ENCODE peak calls at places on chromosomes 13 and 19, in five cellular contexts. One of them, this sample, is unnamed.

GRCh38 chr19:681029-681626 is 4.9 kb downstream of the FSTL3 start:
- DNase-seq in ovary: peak; percentile 82
- DNase-seq in IMR-90: no peak
- DNase-seq in A549: no peak
- DNase-seq in fibroblast of the aortic adventitia: no peak
- DNase-seq in this sample: no peak

GRCh38 chr13:33496336-33496735 is 210.8 kb upstream of the STARD13 start:
- DNase-seq in ovary: no peak
- DNase-seq in IMR-90: no peak
- DNase-seq in A549: no peak
- DNase-seq in fibroblast of the aortic adventitia: no peak
- DNase-seq in this sample: no peak

GRCh38 chr13:23506821-23507210 is 63.4 kb upstream of the TNFRSF19 start:
- DNase-seq in ovary: no peak
- DNase-seq in IMR-90: peak; percentile 98
- DNase-seq in A549: no peak
- DNase-seq in fibroblast of the aortic adventitia: peak; percentile 83
- DNase-seq in this sample: peak; percentile 63

GRCh38 chr19:55176116-55176515 is 4.0 kb downstream of the SYT5 start:
- DNase-seq in ovary: no peak
- DNase-seq in IMR-90: no peak
- DNase-seq in A549: peak; percentile 53
- DNase-seq in fibroblast of the aortic adventitia: no peak
- DNase-seq in this sample: no peak

GRCh38 chr19:55602104-55603001 is 2.3 kb downstream of the ZNF524 start:
- DNase-seq in ovary: peak; percentile 59
- DNase-seq in IMR-90: no peak
- DNase-seq in A549: no peak
- DNase-seq in fibroblast of the aortic adventitia: no peak
- DNase-seq in this sample: no peak

GRCh38 chr19:3945838-3946237 is 13.0 kb downstream of the NMRK2 start:
- DNase-seq in ovary: no peak
- DNase-seq in IMR-90: peak; percentile 29
- DNase-seq in A549: no peak
- DNase-seq in fibroblast of the aortic adventitia: peak; percentile 35
- DNase-seq in this sample: peak; percentile 30

GRCh38 chr19:14674764-14675163 is at the start of gene ADGRE3:
- DNase-seq in ovary: no peak
- DNase-seq in IMR-90: no peak
- DNase-seq in A549: no peak
- DNase-seq in fibroblast of the aortic adventitia: peak; percentile 28
- DNase-seq in this sample: peak; percentile 46

GRCh38 chr19:27774337-27774736 is 1438.6 kb downstream of the UQCRFS1 start:
- DNase-seq in ovary: no peak
- DNase-seq in IMR-90: no peak
- DNase-seq in A549: peak; percentile 70
- DNase-seq in fibroblast of the aortic adventitia: no peak
- DNase-seq in this sample: no peak

GRCh38 chr13:113852536-113853517 is 11.0 kb downstream of the GAS6 start:
- DNase-seq in ovary: peak; percentile 27
- DNase-seq in IMR-90: no peak
- DNase-seq in A549: no peak
- DNase-seq in fibroblast of the aortic adventitia: no peak
- DNase-seq in this sample: no peak

DNA sequence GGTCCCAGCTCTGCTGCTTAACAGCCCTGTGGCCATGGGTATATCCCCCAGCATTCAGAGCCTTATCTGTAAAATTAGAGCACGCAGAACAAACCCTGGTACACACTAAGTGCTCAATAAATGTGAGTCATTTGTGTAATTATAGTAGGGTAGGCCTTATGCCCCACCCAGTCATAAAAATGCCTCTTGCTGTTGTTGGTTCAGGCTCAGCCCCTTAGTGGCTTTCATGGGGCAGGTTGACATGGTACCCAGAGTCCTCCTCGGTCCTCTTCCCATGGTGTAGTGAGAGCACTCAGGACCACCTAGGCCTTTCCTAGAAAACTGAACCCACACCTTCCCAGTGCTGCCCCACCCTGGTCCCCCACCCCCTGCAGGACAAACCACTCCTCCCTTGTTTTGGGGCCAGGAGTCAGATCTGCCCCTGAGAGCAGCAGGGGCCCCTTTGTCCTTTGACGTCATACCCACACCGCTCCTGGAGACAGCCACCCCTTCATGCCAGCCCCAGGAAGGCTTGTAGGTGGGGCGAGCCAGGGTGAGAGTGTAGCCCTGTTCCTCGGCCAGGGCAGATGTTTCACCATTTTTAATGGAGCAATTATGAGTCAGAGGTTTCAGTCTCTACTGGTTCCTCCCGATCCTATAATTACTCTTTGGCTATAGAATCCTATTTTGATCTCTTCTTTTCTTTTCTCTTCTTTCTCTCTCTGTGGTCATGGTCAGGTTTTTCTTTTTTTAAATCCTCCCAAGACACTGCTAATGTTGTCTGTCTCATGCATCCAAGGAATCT is 36.8 kb downstream of the ACTN4 start:
- DNase-seq in ovary: peak; percentile 55
- DNase-seq in IMR-90: peak; percentile 91
- DNase-seq in A549: peak; percentile 100
- DNase-seq in fibroblast of the aortic adventitia: peak; percentile 95
- DNase-seq in this sample: peak; percentile 96
- TF ChIP-seq CTCF in ovary: no peak
- TF ChIP-seq CTCF in IMR-90: no peak
- TF ChIP-seq CTCF in A549: no peak
- TF ChIP-seq CTCF in fibroblast of the aortic adventitia: no peak
- TF ChIP-seq CTCF in this sample: no peak

DNA sequence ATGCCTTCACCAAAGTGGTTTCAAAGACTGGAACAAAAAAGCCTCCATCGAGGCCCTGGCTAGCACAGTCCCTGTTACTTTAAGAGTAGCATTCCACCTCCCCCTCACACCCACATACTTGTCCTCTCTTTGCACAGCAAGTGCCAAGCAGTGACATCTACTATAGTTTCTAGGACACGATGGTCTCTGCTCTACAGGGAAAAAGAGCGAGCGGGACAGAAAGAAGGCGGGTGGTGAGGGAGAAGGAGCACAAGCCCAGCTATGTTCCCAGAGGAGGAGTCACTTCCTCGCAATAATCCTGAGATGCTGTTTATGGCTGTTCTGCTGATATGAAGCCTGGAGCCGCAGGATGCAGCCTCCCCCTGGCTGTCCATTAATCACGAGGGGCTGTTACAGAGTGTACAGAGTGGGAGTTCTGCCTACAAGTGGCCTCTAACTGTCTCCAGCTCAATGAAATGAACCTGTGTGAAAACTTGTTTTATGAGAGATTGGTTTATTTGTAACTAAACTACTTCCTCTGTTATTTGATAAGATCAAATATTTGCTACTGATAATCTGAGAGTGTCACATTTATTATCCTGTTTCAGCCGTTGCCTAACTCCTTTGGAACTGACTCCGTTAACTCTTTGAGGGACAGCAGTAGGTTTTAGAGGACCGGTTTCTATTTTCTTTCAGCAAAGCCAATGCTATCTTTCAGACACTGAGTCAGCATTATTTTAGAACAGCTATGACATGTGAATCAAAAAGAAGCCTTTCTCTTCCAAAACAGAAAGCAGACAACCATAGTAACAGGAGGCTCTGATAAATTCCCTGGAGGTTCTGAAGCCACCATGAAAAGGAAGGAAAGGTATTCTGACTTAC is 208.0 kb downstream of the SPRY2 start:
- DNase-seq in ovary: peak; percentile 35
- DNase-seq in IMR-90: peak; percentile 62
- DNase-seq in A549: peak; percentile 81
- DNase-seq in fibroblast of the aortic adventitia: peak; percentile 74
- DNase-seq in this sample: peak; percentile 59
- H3K4me3 ChIP-seq in ovary: no peak overlapping the region
- H3K4me3 ChIP-seq in IMR-90: peak overlapping the region; percentile 26
- H3K4me3 ChIP-seq in A549: peak overlapping the region; percentile 27
- H3K4me3 ChIP-seq in fibroblast of the aortic adventitia: peak overlapping the region; percentile 53
- H3K4me3 ChIP-seq in this sample: peak overlapping the region; percentile 14

GRCh38 chr13:40770934-40771618 is at the start of gene MRPS31:
- DNase-seq in ovary: peak; percentile 94
- DNase-seq in IMR-90: peak; percentile 91
- DNase-seq in A549: peak; percentile 93
- DNase-seq in fibroblast of the aortic adventitia: peak; percentile 94
- DNase-seq in this sample: peak; percentile 96
- TF ChIP-seq CTCF in ovary: no peak
- TF ChIP-seq CTCF in IMR-90: no peak
- TF ChIP-seq CTCF in A549: no peak
- TF ChIP-seq CTCF in fibroblast of the aortic adventitia: no peak
- TF ChIP-seq CTCF in this sample: no peak

DNA sequence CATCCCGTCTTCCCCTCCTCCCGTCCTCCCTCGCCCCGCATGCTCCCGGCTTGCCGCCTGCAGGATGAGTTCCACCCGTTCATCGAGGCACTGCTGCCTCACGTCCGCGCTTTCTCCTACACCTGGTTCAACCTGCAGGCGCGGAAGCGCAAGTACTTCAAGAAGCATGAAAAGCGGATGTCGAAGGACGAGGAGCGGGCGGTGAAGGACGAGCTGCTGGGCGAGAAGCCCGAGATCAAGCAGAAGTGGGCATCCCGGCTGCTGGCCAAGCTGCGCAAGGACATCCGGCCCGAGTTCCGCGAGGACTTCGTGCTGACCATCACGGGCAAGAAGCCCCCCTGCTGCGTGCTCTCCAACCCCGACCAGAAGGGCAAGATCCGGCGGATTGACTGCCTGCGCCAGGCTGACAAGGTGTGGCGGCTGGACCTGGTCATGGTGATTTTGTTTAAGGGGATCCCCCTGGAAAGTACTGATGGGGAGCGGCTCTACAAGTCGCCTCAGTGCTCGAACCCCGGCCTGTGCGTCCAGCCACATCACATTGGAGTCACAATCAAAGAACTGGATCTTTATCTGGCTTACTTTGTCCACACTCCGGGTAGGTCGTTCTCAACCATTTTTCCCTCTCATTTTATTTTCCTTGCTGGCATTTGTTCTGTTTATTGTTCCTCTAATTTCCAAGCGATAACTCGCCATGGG is 29.8 kb downstream of the NFIX start:
- DNase-seq in ovary: peak; percentile 59
- DNase-seq in IMR-90: no peak
- DNase-seq in A549: no peak
- DNase-seq in fibroblast of the aortic adventitia: no peak
- DNase-seq in this sample: no peak
- H3K4me3 ChIP-seq in ovary: peak overlapping the region; percentile 32
- H3K4me3 ChIP-seq in IMR-90: peak overlapping the region; percentile 55
- H3K4me3 ChIP-seq in A549: no peak overlapping the region
- H3K4me3 ChIP-seq in fibroblast of the aortic adventitia: peak overlapping the region; percentile 86
- H3K4me3 ChIP-seq in this sample: peak overlapping the region; percentile 59

GRCh38 chr19:34838753-34839431 is 65.9 kb upstream of the ZNF599 start:
- DNase-seq in ovary: no peak
- DNase-seq in IMR-90: no peak
- DNase-seq in A549: peak; percentile 32
- DNase-seq in fibroblast of the aortic adventitia: peak; percentile 1
- DNase-seq in this sample: peak; percentile 17
- TF ChIP-seq CTCF in ovary: no peak
- TF ChIP-seq CTCF in IMR-90: no peak
- TF ChIP-seq CTCF in A549: peak; percentile 22
- TF ChIP-seq CTCF in fibroblast of the aortic adventitia: peak; percentile 32
- TF ChIP-seq CTCF in this sample: peak; percentile 33

DNA sequence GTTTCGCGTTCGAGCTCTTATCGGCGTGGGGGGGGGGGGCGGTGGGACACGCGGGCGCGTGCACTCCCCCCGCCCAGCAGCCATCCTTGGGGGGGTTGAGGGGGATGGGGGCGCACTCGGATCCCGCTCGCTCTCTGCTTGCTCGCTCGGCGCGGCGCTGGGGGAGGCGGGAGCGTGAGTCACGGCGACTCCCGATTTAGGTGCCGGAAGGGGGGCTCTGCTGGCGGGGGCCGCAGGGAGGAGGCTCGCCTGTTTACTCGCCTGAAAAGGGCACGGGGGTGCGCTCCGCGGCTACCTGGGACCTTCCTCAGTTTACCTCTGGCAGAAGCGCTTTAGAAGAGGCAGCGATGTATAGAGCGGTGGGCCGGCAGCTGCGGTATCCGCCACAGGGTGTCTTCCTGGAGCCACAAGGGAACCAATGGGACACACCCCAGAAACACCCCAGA is 1.1 kb upstream of the PDE4A start:
- DNase-seq in ovary: no peak
- DNase-seq in IMR-90: no peak
- DNase-seq in A549: peak; percentile 50
- DNase-seq in fibroblast of the aortic adventitia: no peak
- DNase-seq in this sample: no peak
- H3K4me3 ChIP-seq in ovary: no peak overlapping the region
- H3K4me3 ChIP-seq in IMR-90: peak overlapping the region; percentile 13
- H3K4me3 ChIP-seq in A549: peak overlapping the region; percentile 52
- H3K4me3 ChIP-seq in fibroblast of the aortic adventitia: peak overlapping the region; percentile 13
- H3K4me3 ChIP-seq in this sample: peak overlapping the region; percentile 17

GRCh38 chr19:7917292-7918061 is 2.7 kb upstream of the SNAPC2 start:
- DNase-seq in ovary: peak; percentile 70
- DNase-seq in IMR-90: peak; percentile 45
- DNase-seq in A549: peak; percentile 61
- DNase-seq in fibroblast of the aortic adventitia: peak; percentile 45
- DNase-seq in this sample: peak; percentile 67
- TF ChIP-seq CTCF in ovary: peak; percentile 19
- TF ChIP-seq CTCF in IMR-90: peak; percentile 53
- TF ChIP-seq CTCF in A549: peak; percentile 34
- TF ChIP-seq CTCF in fibroblast of the aortic adventitia: peak; percentile 63
- TF ChIP-seq CTCF in this sample: peak; percentile 42

GRCh38 chr19:41914906-41915247 is 13.4 kb downstream of the ERFL start:
- DNase-seq in ovary: no peak
- DNase-seq in IMR-90: no peak
- DNase-seq in A549: no peak
- DNase-seq in fibroblast of the aortic adventitia: no peak
- DNase-seq in this sample: no peak

GRCh38 chr19:41913476-41914190 is 14.6 kb downstream of the ERFL start:
- DNase-seq in ovary: no peak
- DNase-seq in IMR-90: no peak
- DNase-seq in A549: no peak
- DNase-seq in fibroblast of the aortic adventitia: no peak
- DNase-seq in this sample: no peak

GRCh38 chr19:41915248-41916032 is 12.8 kb downstream of the ERFL start:
- DNase-seq in ovary: no peak
- DNase-seq in IMR-90: no peak
- DNase-seq in A549: no peak
- DNase-seq in fibroblast of the aortic adventitia: no peak
- DNase-seq in this sample: no peak

GRCh38 chr19:41912899-41913475 is 15.3 kb downstream of the ERFL start:
- DNase-seq in ovary: no peak
- DNase-seq in IMR-90: no peak
- DNase-seq in A549: no peak
- DNase-seq in fibroblast of the aortic adventitia: no peak
- DNase-seq in this sample: no peak

DNA sequence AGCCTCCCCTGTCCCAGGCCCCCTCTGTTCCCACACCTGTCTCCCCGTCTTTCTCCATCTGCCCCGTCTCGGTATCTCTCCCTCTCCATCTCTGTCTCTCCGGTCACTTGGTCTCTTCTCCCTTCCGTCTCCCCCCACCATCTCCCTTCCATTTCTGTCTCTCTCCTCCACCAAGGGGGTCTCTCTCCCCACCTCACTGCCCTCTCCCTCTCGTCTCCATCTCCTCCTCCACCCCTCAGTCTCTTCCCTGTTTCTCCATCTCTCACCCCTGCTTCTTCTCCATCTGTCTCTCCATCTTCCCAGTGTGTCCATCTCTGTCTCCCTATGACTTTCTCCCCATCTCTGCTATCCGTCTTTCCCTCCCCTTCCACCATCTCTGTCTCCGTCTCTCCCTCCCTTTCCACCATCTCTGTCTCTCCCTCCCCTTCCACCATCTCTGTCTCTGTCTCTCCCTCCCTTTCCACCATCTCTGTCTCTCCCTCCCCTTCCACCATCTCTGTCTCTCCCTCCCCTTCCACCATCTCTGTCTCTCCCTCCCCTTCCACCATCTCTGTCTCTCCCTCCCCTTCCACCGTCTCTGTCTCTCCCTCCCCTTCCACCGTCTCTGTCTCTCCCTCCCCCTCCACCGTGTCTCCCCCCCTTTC is 13.9 kb downstream of the ERFL start:
- DNase-seq in ovary: no peak
- DNase-seq in IMR-90: no peak
- DNase-seq in A549: no peak
- DNase-seq in fibroblast of the aortic adventitia: no peak
- DNase-seq in this sample: no peak
- H3K4me3 ChIP-seq in ovary: no peak overlapping the region
- H3K4me3 ChIP-seq in IMR-90: no peak overlapping the region
- H3K4me3 ChIP-seq in A549: no peak overlapping the region
- H3K4me3 ChIP-seq in fibroblast of the aortic adventitia: no peak overlapping the region
- H3K4me3 ChIP-seq in this sample: no peak overlapping the region